ENCODE peak calls at places on chromosome X, in ten cellular contexts. One of them, this sample, is unnamed.

GRCh38 chrX:70434352-70434866 is 10.2 kb upstream of the DLG3 start:
- DNase-seq in heart right ventricle: peak; percentile 86
- DNase-seq in lower lobe of right lung: peak; percentile 87
- DNase-seq in hepatocyte: peak; percentile 89
- DNase-seq in left ventricle myocardium inferior: peak; percentile 87
- DNase-seq in fibroblast of lung: peak; percentile 76
- DNase-seq in IMR-90: peak; percentile 71
- DNase-seq in mammary epithelial cell: peak; percentile 76
- DNase-seq in neural progenitor cell: peak; percentile 92
- DNase-seq in body of pancreas: peak; percentile 86
- DNase-seq in this sample: peak; percentile 96

GRCh38 chrX:82648062-82648461 is 860.0 kb upstream of the POU3F4 start:
- DNase-seq in heart right ventricle: no peak
- DNase-seq in lower lobe of right lung: no peak
- DNase-seq in hepatocyte: no peak
- DNase-seq in left ventricle myocardium inferior: no peak
- DNase-seq in fibroblast of lung: no peak
- DNase-seq in IMR-90: no peak
- DNase-seq in mammary epithelial cell: peak; percentile 6
- DNase-seq in neural progenitor cell: no peak
- DNase-seq in body of pancreas: no peak
- DNase-seq in this sample: no peak

GRCh38 chrX:112834016-112834855 is 6.4 kb downstream of the AMOT start:
- DNase-seq in heart right ventricle: no peak
- DNase-seq in lower lobe of right lung: no peak
- DNase-seq in hepatocyte: peak; percentile 47
- DNase-seq in left ventricle myocardium inferior: no peak
- DNase-seq in fibroblast of lung: peak; percentile 82
- DNase-seq in IMR-90: peak; percentile 77
- DNase-seq in mammary epithelial cell: no peak
- DNase-seq in neural progenitor cell: peak; percentile 23
- DNase-seq in body of pancreas: no peak
- DNase-seq in this sample: no peak

GRCh38 chrX:72644946-72645345 is 69.2 kb downstream of the PHKA1 start:
- DNase-seq in heart right ventricle: no peak
- DNase-seq in lower lobe of right lung: no peak
- DNase-seq in hepatocyte: no peak
- DNase-seq in left ventricle myocardium inferior: no peak
- DNase-seq in fibroblast of lung: no peak
- DNase-seq in IMR-90: no peak
- DNase-seq in mammary epithelial cell: peak; percentile 6
- DNase-seq in neural progenitor cell: no peak
- DNase-seq in body of pancreas: no peak
- DNase-seq in this sample: no peak

GRCh38 chrX:71612256-71612655 is 6.1 kb downstream of the CXCR3 start:
- DNase-seq in heart right ventricle: no peak
- DNase-seq in lower lobe of right lung: no peak
- DNase-seq in hepatocyte: no peak
- DNase-seq in left ventricle myocardium inferior: no peak
- DNase-seq in fibroblast of lung: no peak
- DNase-seq in IMR-90: no peak
- DNase-seq in mammary epithelial cell: no peak
- DNase-seq in neural progenitor cell: no peak
- DNase-seq in body of pancreas: no peak
- DNase-seq in this sample: no peak

GRCh38 chrX:115521717-115522116 is 39.3 kb upstream of the PLS3 start:
- DNase-seq in heart right ventricle: no peak
- DNase-seq in lower lobe of right lung: no peak
- DNase-seq in hepatocyte: no peak
- DNase-seq in left ventricle myocardium inferior: no peak
- DNase-seq in fibroblast of lung: no peak
- DNase-seq in IMR-90: peak; percentile 12
- DNase-seq in mammary epithelial cell: no peak
- DNase-seq in neural progenitor cell: no peak
- DNase-seq in body of pancreas: no peak
- DNase-seq in this sample: no peak

GRCh38 chrX:46978341-46979291 is 66.4 kb downstream of the JADE3 start:
- DNase-seq in heart right ventricle: peak; percentile 62
- DNase-seq in lower lobe of right lung: peak; percentile 78
- DNase-seq in hepatocyte: peak; percentile 66
- DNase-seq in left ventricle myocardium inferior: peak; percentile 59
- DNase-seq in fibroblast of lung: peak; percentile 55
- DNase-seq in IMR-90: peak; percentile 81
- DNase-seq in mammary epithelial cell: peak; percentile 62
- DNase-seq in neural progenitor cell: peak; percentile 81
- DNase-seq in body of pancreas: peak; percentile 74
- DNase-seq in this sample: no peak

GRCh38 chrX:281166-281999 is at the start of gene PLCXD1:
- DNase-seq in heart right ventricle: no peak
- DNase-seq in lower lobe of right lung: peak; percentile 49
- DNase-seq in hepatocyte: peak; percentile 89
- DNase-seq in left ventricle myocardium inferior: peak; percentile 24
- DNase-seq in fibroblast of lung: peak; percentile 24
- DNase-seq in IMR-90: peak; percentile 36
- DNase-seq in mammary epithelial cell: no peak
- DNase-seq in neural progenitor cell: peak; percentile 92
- DNase-seq in body of pancreas: peak; percentile 28
- DNase-seq in this sample: no peak

GRCh38 chrX:77628294-77629025 is 157.6 kb downstream of the ATRX start:
- DNase-seq in heart right ventricle: no peak
- DNase-seq in lower lobe of right lung: no peak
- DNase-seq in hepatocyte: no peak
- DNase-seq in left ventricle myocardium inferior: no peak
- DNase-seq in fibroblast of lung: no peak
- DNase-seq in IMR-90: no peak
- DNase-seq in mammary epithelial cell: no peak
- DNase-seq in neural progenitor cell: no peak
- DNase-seq in body of pancreas: no peak
- DNase-seq in this sample: no peak

DNA sequence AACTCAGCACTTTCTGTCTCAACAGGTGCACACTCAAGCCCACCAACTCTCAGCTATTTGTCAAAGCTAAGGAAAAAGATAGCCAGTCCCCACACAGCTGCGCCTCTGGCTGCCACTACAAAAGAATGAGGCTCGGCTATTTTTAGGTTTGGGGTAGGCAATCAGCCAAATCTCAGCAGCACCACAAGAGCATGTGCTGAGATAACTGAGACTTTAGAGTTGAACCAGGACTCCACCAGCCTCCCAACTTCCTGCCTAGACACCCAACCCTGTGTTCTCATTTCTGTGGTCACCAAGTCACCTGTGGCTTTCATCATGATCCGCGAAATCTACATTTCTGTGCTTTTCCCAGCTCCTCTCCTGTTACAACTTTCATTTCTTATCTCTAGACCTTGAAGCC is 28.0 kb downstream of the DMD start:
- DNase-seq in heart right ventricle: peak; percentile 11
- DNase-seq in lower lobe of right lung: no peak
- DNase-seq in hepatocyte: peak; percentile 15
- DNase-seq in left ventricle myocardium inferior: peak; percentile 17
- DNase-seq in fibroblast of lung: peak; percentile 24
- DNase-seq in IMR-90: peak; percentile 82
- DNase-seq in mammary epithelial cell: peak; percentile 23
- DNase-seq in neural progenitor cell: no peak
- DNase-seq in body of pancreas: peak; percentile 46
- DNase-seq in this sample: no peak
- H3K27ac ChIP-seq in heart right ventricle: no peak overlapping the region
- H3K27ac ChIP-seq in lower lobe of right lung: no peak overlapping the region
- H3K27ac ChIP-seq in hepatocyte: no peak overlapping the region
- H3K27ac ChIP-seq in left ventricle myocardium inferior: peak overlapping the region; percentile 55
- H3K27ac ChIP-seq in fibroblast of lung: no peak overlapping the region
- H3K27ac ChIP-seq in IMR-90: no peak overlapping the region
- H3K27ac ChIP-seq in mammary epithelial cell: no peak overlapping the region
- H3K27ac ChIP-seq in neural progenitor cell: no peak overlapping the region
- H3K27ac ChIP-seq in body of pancreas: peak overlapping the region; percentile 35
- H3K27ac ChIP-seq in this sample: no peak overlapping the region

DNA sequence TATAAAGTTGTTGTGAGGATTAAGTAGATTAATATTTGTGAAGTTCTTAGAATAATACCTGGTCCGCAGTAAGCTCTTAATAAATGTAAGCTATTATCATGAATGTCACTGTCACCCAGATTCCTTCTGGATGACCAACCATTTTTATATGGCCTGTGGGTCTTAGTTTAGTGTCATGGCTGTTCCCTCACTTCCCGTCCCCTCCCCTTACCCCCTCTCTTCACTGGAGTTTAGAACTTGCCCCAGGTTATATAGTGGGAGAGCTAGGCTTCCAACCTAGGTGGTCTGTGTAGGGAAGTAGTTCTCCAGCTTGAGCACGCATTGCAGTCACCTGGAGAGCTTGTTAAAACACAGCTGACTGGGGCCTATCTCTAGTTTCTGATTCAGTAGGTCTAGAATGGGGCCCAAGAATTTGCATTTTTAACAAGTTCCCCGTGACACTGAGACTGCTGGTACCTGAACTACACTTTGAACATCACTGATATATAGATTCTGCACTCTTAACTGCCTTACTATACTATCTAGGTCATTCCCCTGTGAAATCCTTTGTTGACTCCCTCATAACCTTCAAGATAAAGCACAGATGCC is 66.9 kb upstream of the PLAC1 start:
- DNase-seq in heart right ventricle: no peak
- DNase-seq in lower lobe of right lung: no peak
- DNase-seq in hepatocyte: no peak
- DNase-seq in left ventricle myocardium inferior: no peak
- DNase-seq in fibroblast of lung: no peak
- DNase-seq in IMR-90: no peak
- DNase-seq in mammary epithelial cell: no peak
- DNase-seq in neural progenitor cell: no peak
- DNase-seq in body of pancreas: no peak
- DNase-seq in this sample: no peak
- H3K4me1 ChIP-seq in heart right ventricle: no peaks in the 10 kb centered on the region
- H3K4me1 ChIP-seq in lower lobe of right lung: no peaks in the 10 kb centered on the region
- H3K4me1 ChIP-seq in hepatocyte: no peaks in the 10 kb centered on the region
- H3K4me1 ChIP-seq in left ventricle myocardium inferior: no peaks in the 10 kb centered on the region
- H3K4me1 ChIP-seq in fibroblast of lung: no peaks in the 10 kb centered on the region
- H3K4me1 ChIP-seq in IMR-90: no peaks in the 10 kb centered on the region
- H3K4me1 ChIP-seq in mammary epithelial cell: no peaks in the 10 kb centered on the region
- H3K4me1 ChIP-seq in neural progenitor cell: no peaks in the 10 kb centered on the region
- H3K4me1 ChIP-seq in body of pancreas: peaks cover 5% of the 10 kb centered on the region
- H3K4me1 ChIP-seq in this sample: no peaks in the 10 kb centered on the region

GRCh38 chrX:110420771-110421498 is 62.3 kb downstream of the RTL9 start:
- DNase-seq in heart right ventricle: no peak
- DNase-seq in lower lobe of right lung: no peak
- DNase-seq in hepatocyte: no peak
- DNase-seq in left ventricle myocardium inferior: no peak
- DNase-seq in fibroblast of lung: peak; percentile 21
- DNase-seq in IMR-90: peak; percentile 34
- DNase-seq in mammary epithelial cell: no peak
- DNase-seq in neural progenitor cell: no peak
- DNase-seq in body of pancreas: no peak
- DNase-seq in this sample: no peak
- TF ChIP-seq CTCF in heart right ventricle: no peak
- TF ChIP-seq CTCF in lower lobe of right lung: no peak
- TF ChIP-seq CTCF in hepatocyte: no peak
- TF ChIP-seq CTCF in left ventricle myocardium inferior: no peak
- TF ChIP-seq CTCF in fibroblast of lung: peak; percentile 11
- TF ChIP-seq CTCF in IMR-90: peak; percentile 23
- TF ChIP-seq CTCF in mammary epithelial cell: peak; percentile 35
- TF ChIP-seq CTCF in neural progenitor cell: peak; percentile 36
- TF ChIP-seq CTCF in body of pancreas: no peak
- TF ChIP-seq CTCF in this sample: no peak

DNA sequence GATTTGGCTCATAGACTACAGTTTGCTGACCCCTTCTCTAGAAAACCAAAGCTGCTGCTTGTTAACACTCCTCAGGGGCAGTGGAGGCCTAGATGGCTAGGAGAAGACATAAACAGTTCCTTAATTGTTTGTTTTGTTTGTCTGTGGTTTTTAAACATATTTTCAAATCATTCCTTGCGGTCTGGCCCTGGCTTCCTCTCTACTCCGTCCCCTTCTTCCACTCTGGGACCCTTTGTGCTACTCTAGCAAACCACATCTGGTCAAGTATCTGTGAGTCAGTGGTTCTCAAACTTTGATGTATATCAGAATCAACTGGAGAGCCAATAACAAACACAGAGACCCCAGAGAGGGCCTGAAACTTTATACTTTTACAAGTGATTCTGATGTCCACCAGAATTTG is 36.1 kb downstream of the FRMPD4 start:
- DNase-seq in heart right ventricle: no peak
- DNase-seq in lower lobe of right lung: no peak
- DNase-seq in hepatocyte: no peak
- DNase-seq in left ventricle myocardium inferior: no peak
- DNase-seq in fibroblast of lung: peak; percentile 28
- DNase-seq in IMR-90: peak; percentile 29
- DNase-seq in mammary epithelial cell: no peak
- DNase-seq in neural progenitor cell: no peak
- DNase-seq in body of pancreas: no peak
- DNase-seq in this sample: no peak
- H3K27ac ChIP-seq in heart right ventricle: no peak overlapping the region
- H3K27ac ChIP-seq in lower lobe of right lung: no peak overlapping the region
- H3K27ac ChIP-seq in hepatocyte: no peak overlapping the region
- H3K27ac ChIP-seq in left ventricle myocardium inferior: no peak overlapping the region
- H3K27ac ChIP-seq in fibroblast of lung: no peak overlapping the region
- H3K27ac ChIP-seq in IMR-90: no peak overlapping the region
- H3K27ac ChIP-seq in mammary epithelial cell: no peak overlapping the region
- H3K27ac ChIP-seq in neural progenitor cell: no peak overlapping the region
- H3K27ac ChIP-seq in body of pancreas: no peak overlapping the region
- H3K27ac ChIP-seq in this sample: no peak overlapping the region

GRCh38 chrX:13048265-13048664 is 3.8 kb upstream of the FAM9C start:
- DNase-seq in heart right ventricle: no peak
- DNase-seq in lower lobe of right lung: no peak
- DNase-seq in hepatocyte: no peak
- DNase-seq in left ventricle myocardium inferior: no peak
- DNase-seq in fibroblast of lung: no peak
- DNase-seq in IMR-90: peak; percentile 65
- DNase-seq in mammary epithelial cell: peak; percentile 79
- DNase-seq in neural progenitor cell: no peak
- DNase-seq in body of pancreas: no peak
- DNase-seq in this sample: no peak

GRCh38 chrX:13050151-13050550 is 5.7 kb upstream of the FAM9C start:
- DNase-seq in heart right ventricle: no peak
- DNase-seq in lower lobe of right lung: no peak
- DNase-seq in hepatocyte: no peak
- DNase-seq in left ventricle myocardium inferior: no peak
- DNase-seq in fibroblast of lung: no peak
- DNase-seq in IMR-90: no peak
- DNase-seq in mammary epithelial cell: no peak
- DNase-seq in neural progenitor cell: no peak
- DNase-seq in body of pancreas: no peak
- DNase-seq in this sample: no peak

GRCh38 chrX:13046035-13046851 is 1.8 kb upstream of the FAM9C start:
- DNase-seq in heart right ventricle: no peak
- DNase-seq in lower lobe of right lung: no peak
- DNase-seq in hepatocyte: no peak
- DNase-seq in left ventricle myocardium inferior: no peak
- DNase-seq in fibroblast of lung: no peak
- DNase-seq in IMR-90: no peak
- DNase-seq in mammary epithelial cell: no peak
- DNase-seq in neural progenitor cell: no peak
- DNase-seq in body of pancreas: no peak
- DNase-seq in this sample: no peak

GRCh38 chrX:13044441-13044840 is at the start of gene FAM9C:
- DNase-seq in heart right ventricle: no peak
- DNase-seq in lower lobe of right lung: no peak
- DNase-seq in hepatocyte: no peak
- DNase-seq in left ventricle myocardium inferior: no peak
- DNase-seq in fibroblast of lung: no peak
- DNase-seq in IMR-90: no peak
- DNase-seq in mammary epithelial cell: no peak
- DNase-seq in neural progenitor cell: no peak
- DNase-seq in body of pancreas: no peak
- DNase-seq in this sample: no peak

GRCh38 chrX:13047752-13048151 is 3.3 kb upstream of the FAM9C start:
- DNase-seq in heart right ventricle: no peak
- DNase-seq in lower lobe of right lung: no peak
- DNase-seq in hepatocyte: peak; percentile 28
- DNase-seq in left ventricle myocardium inferior: no peak
- DNase-seq in fibroblast of lung: no peak
- DNase-seq in IMR-90: no peak
- DNase-seq in mammary epithelial cell: no peak
- DNase-seq in neural progenitor cell: no peak
- DNase-seq in body of pancreas: no peak
- DNase-seq in this sample: no peak
- H3K4me1 ChIP-seq in heart right ventricle: peaks cover 6% of the 10 kb centered on the region
- H3K4me1 ChIP-seq in lower lobe of right lung: peaks cover 10% of the 10 kb centered on the region
- H3K4me1 ChIP-seq in hepatocyte: peaks cover 10% of the 10 kb centered on the region
- H3K4me1 ChIP-seq in left ventricle myocardium inferior: no peaks in the 10 kb centered on the region
- H3K4me1 ChIP-seq in fibroblast of lung: peaks cover 2% of the 10 kb centered on the region
- H3K4me1 ChIP-seq in IMR-90: peaks cover 3% of the 10 kb centered on the region
- H3K4me1 ChIP-seq in mammary epithelial cell: peaks cover 11% of the 10 kb centered on the region
- H3K4me1 ChIP-seq in neural progenitor cell: peaks cover 13% of the 10 kb centered on the region
- H3K4me1 ChIP-seq in body of pancreas: no peaks in the 10 kb centered on the region
- H3K4me1 ChIP-seq in this sample: no peaks in the 10 kb centered on the region